ENCODE peak calls at places on chromosomes 3 and 15, in five cellular contexts. W is NT2/D1; I is heart left ventricle; H is fibroblast of lung; G is effector memory CD4-positive, alpha-beta T cell. C is an unnamed sample.

GRCh38 chr15:81400640-81401236 is 26.7 kb upstream of the TMC3 start:
- DNase-seq in W (peak; percentile 50), I (no peak), H (peak; percentile 46), G (no peak), C (no peak)

GRCh38 chr3:188106006-188106405 is 48.0 kb upstream of the LPP start:
- DNase-seq in W (no peak), I (no peak), H (no peak), G (no peak), C (no peak)

GRCh38 chr15:45637552-45638033 is 2.8 kb downstream of the SQOR start:
- DNase-seq in W (no peak), I (peak; percentile 55), H (peak; percentile 84), G (peak; percentile 14), C (peak; percentile 55)

GRCh38 chr3:184005981-184006507 is 11.6 kb downstream of the ABCC5 start:
- DNase-seq in W (no peak), I (peak; percentile 78), H (peak; percentile 64), G (no peak), C (no peak)

GRCh38 chr3:177905173-177905894 is 630.9 kb upstream of the KCNMB2 start:
- DNase-seq in W (no peak), I (no peak), H (peak; percentile 99), G (no peak), C (no peak)

GRCh38 chr3:134330895-134331810 is 43.1 kb downstream of the AMOTL2 start:
- DNase-seq in W (peak; percentile 50), I (no peak), H (peak; percentile 85), G (no peak), C (no peak)

GRCh38 chr15:85831415-85832113 is 36.8 kb upstream of the KLHL25 start:
- DNase-seq in W (no peak), I (peak; percentile 60), H (peak; percentile 34), G (no peak), C (peak; percentile 16)

GRCh38 chr15:101256756-101257155 is 4.9 kb upstream of the CHSY1 start:
- DNase-seq in W (no peak), I (no peak), H (no peak), G (no peak), C (no peak)

GRCh38 chr15:63599401-63600000 is 2.3 kb downstream of the FBXL22 start:
- DNase-seq in W (no peak), I (peak; percentile 72), H (peak; percentile 34), G (peak; percentile 24), C (no peak)

GRCh38 chr3:169300436-169300835 is 363.1 kb downstream of the MECOM start:
- DNase-seq in W (no peak), I (no peak), H (no peak), G (no peak), C (no peak)

GRCh38 chr15:76972420-76973361 is 22.2 kb upstream of the PSTPIP1 start:
- DNase-seq in W (no peak), I (peak; percentile 65), H (peak; percentile 45), G (no peak), C (no peak)

GRCh38 chr3:142618917-142619401 is 22.8 kb downstream of the PLS1 start:
- DNase-seq in W (no peak), I (no peak), H (peak; percentile 43), G (no peak), C (no peak)

DNA sequence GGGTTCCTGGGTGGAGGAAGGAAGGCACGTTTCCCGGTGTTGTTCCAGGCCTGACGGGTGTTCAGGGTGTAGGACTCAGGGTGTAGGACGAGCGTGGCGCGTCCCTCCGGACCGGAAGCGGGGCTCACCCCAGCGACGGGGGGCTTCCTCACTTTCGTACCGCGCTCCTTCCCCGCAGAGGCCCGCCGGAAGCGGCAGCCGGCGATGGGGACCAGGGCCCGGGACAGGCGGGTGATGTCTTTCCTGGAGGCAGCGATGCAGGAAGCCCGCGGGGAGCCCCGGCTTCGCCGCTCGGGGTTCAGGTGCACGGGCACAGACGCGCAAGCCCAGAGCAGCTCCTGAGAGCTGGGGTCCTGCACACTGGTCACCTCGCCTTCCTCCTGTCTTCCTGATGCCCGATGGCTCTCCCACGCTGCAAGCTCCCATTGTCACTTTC is 13.4 kb downstream of the FOXL2NB start:
- DNase-seq in W (no peak), I (no peak), H (no peak), G (no peak), C (no peak)
- H3K4me3 ChIP-seq in W (no peak overlapping the region), I (no peak overlapping the region), H (no peak overlapping the region), G (no peak overlapping the region), C (no peak overlapping the region)

GRCh38 chr15:29071193-29071906 is 185.6 kb downstream of the APBA2 start:
- DNase-seq in W (no peak), I (no peak), H (no peak), G (no peak), C (no peak)
- H3K4me1 ChIP-seq in W (no peaks in the 10 kb centered on the region), I (no peaks in the 10 kb centered on the region), H (no peaks in the 10 kb centered on the region), G (no peaks in the 10 kb centered on the region), C (no peaks in the 10 kb centered on the region)

GRCh38 chr15:41882689-41883483 is 11.0 kb downstream of the SPTBN5 start:
- DNase-seq in W (no peak), I (no peak), H (no peak), G (no peak), C (no peak)
- H3K4me3 ChIP-seq in W (no peak overlapping the region), I (peak overlapping the region; percentile 37), H (no peak overlapping the region), G (no peak overlapping the region), C (no peak overlapping the region)

GRCh38 chr3:48425281-48425812 is 4.5 kb downstream of the PLXNB1 start:
- DNase-seq in W (no peak), I (peak; percentile 53), H (peak; percentile 35), G (no peak), C (no peak)
- H3K4me1 ChIP-seq in W (peaks cover 28% of the 10 kb centered on the region), I (peaks cover 53% of the 10 kb centered on the region), H (peaks cover 16% of the 10 kb centered on the region), G (peaks cover 9% of the 10 kb centered on the region), C (peaks cover 6% of the 10 kb centered on the region)